ENCODE peak calls at places on chromosome 11, in five cellular contexts. A, I, G, Y and T are unnamed samples. For H3K4me1 and H3K27me3, the result is how much of the 10 kb centered on the place peaks cover.

GRCh38 chr11:11400635-11401232 is 47.7 kb upstream of the CSNK2A3 start:
- DNase-seq in Y (no peak), I (no peak), A (no peak), G (no peak), T (no peak)

GRCh38 chr11:47449541-47449940 is 605 bp upstream of the RAPSN start:
- DNase-seq in A (no peak), G (no peak), Y (no peak), I (no peak), T (no peak)

GRCh38 chr11:110297082-110297725 is 790 bp upstream of the RDX start:
- DNase-seq in I (no peak), A (no peak), G (no peak), Y (no peak), T (no peak)

GRCh38 chr11:78161937-78162336 is 22.5 kb upstream of the ALG8 start:
- DNase-seq in G (no peak), I (peak), Y (no peak), A (no peak), T (no peak)

GRCh38 chr11:114040706-114041211 is 18.8 kb upstream of the ZBTB16 start:
- DNase-seq in A (no peak), G (no peak), I (no peak), Y (no peak), T (no peak)

GRCh38 chr11:105610796-105611361 is 1.0 kb downstream of the GRIA4 start:
- DNase-seq in I (no peak), G (no peak), Y (no peak), A (no peak), T (no peak)

GRCh38 chr11:86476109-86476861 is 101.6 kb downstream of the CCDC81 start:
- DNase-seq in G (no peak), I (no peak), A (no peak), Y (no peak), T (no peak)

GRCh38 chr11:62124186-62125113 is 639 bp downstream of the INCENP start:
- DNase-seq in G (no peak), A (peak), Y (no peak), I (peak), T (no peak)

GRCh38 chr11:86678823-86679222 is 6.4 kb upstream of the ME3 start:
- DNase-seq in Y (no peak), I (no peak), A (peak), G (no peak), T (no peak)

GRCh38 chr11:34264266-34265110 is 93.3 kb downstream of the ABTB2 start:
- DNase-seq in Y (no peak), A (no peak), I (no peak), G (no peak), T (no peak)

GRCh38 chr11:6523253-6523652 is 26.2 kb downstream of the DNHD1 start:
- DNase-seq in Y (no peak), G (no peak), A (peak), I (no peak), T (no peak)

GRCh38 chr11:13781153-13781552 is 112.7 kb downstream of the FAR1 start:
- DNase-seq in Y (no peak), G (no peak), A (no peak), I (no peak), T (no peak)

GRCh38 chr11:65430406-65431217 is 8.0 kb downstream of the NEAT1 start:
- DNase-seq in I (no peak), Y (no peak), A (peak), G (peak), T (peak)

GRCh38 chr11:121688860-121689614 is 236.3 kb upstream of the SORL1-AS1 start:
- DNase-seq in G (no peak), A (peak), I (no peak), Y (no peak), T (no peak)

GRCh38 chr11:11038339-11039248 is 180.7 kb upstream of the ZBED5 start:
- DNase-seq in I (no peak), A (no peak), Y (no peak), G (no peak), T (no peak)

GRCh38 chr11:33869511-33870422 is 22.1 kb downstream of the LMO2 start:
- DNase-seq in A (peak), G (peak), I (peak), Y (no peak), T (no peak)

GRCh38 chr11:91820709-91821108 is 403.9 kb upstream of the FAT3 start:
- DNase-seq in A (no peak), I (no peak), G (no peak), Y (no peak), T (no peak)

GRCh38 chr11:69791266-69791665 is 16.1 kb upstream of the FGF4 start:
- DNase-seq in Y (no peak), G (no peak), I (peak), A (peak), T (no peak)

GRCh38 chr11:75105462-75105925 is 8.8 kb upstream of the OR2AT4 start:
- DNase-seq in G (no peak), A (peak), Y (no peak), I (no peak), T (no peak)

GRCh38 chr11:11424696-11425095 is 71.6 kb upstream of the CSNK2A3 start:
- DNase-seq in Y (no peak), G (no peak), I (no peak), A (no peak), T (no peak)

GRCh38 chr11:119694334-119694733 is 34.7 kb downstream of the NECTIN1 start:
- DNase-seq in I (no peak), Y (no peak), A (peak), G (no peak), T (no peak)
- H3K4me1 ChIP-seq in I (under half), Y (under half), A (under half), G (under half), T (half or more)

DNA sequence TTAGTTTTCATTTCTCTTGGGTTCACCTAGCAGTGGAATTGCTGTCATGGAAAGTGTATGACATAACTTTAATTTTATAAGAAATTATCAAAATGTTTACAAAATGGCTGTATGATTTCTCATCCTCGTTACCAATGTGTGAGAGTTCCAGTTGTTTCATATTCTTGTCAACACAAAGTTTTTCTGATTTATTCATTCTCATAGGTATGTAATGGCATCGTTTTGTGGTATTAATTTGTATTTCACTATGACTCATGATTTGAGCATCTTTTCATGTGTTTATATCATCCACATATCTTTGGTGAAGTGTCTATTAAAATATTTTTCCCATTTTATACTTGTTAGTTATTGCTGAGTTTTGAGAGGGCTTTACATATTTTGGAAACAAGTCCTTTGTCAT is 5.5 kb downstream of the FAM111B start:
- DNase-seq in G (no peak), Y (no peak), I (no peak), A (no peak), T (no peak)
- H3K27me3 ChIP-seq in G (under half), Y (under half), I (under half), A (under half), T (under half)

GRCh38 chr11:46273511-46274205 is 3.8 kb upstream of the CREB3L1 start:
- DNase-seq in G (no peak), A (no peak), Y (no peak), I (no peak), T (no peak)

GRCh38 chr11:46270707-46271106 is 6.8 kb upstream of the CREB3L1 start:
- DNase-seq in Y (no peak), I (no peak), A (no peak), G (no peak), T (no peak)

GRCh38 chr11:46271875-46272815 is 5.3 kb upstream of the CREB3L1 start:
- DNase-seq in G (no peak), Y (no peak), I (no peak), A (peak), T (no peak)

GRCh38 chr11:46271407-46271806 is 6.1 kb upstream of the CREB3L1 start:
- DNase-seq in I (no peak), Y (no peak), G (no peak), A (no peak), T (no peak)

GRCh38 chr11:46272816-46273427 is 4.5 kb upstream of the CREB3L1 start:
- DNase-seq in A (peak), I (peak), G (no peak), Y (no peak), T (no peak)
- H3K4me1 ChIP-seq in A (under half), I (under half), G (under half), Y (under half), T (under half)

GRCh38 chr11:2755071-2755470 is 55.3 kb upstream of the KCNQ1OT1 start:
- DNase-seq in I (no peak), G (no peak), Y (no peak), A (no peak), T (peak)
- H3K27me3 ChIP-seq in I (under half), G (under half), Y (under half), A (under half), T (under half)

GRCh38 chr11:120217941-120218694 is 7.3 kb downstream of the OAF start:
- DNase-seq in Y (no peak), A (no peak), I (peak), G (no peak), T (no peak)
- H3K4me1 ChIP-seq in Y (under half), A (under half), I (under half), G (under half), T (half or more)

GRCh38 chr11:125078516-125079140 is 15.5 kb downstream of the SLC37A2 start:
- DNase-seq in G (no peak), A (no peak), I (no peak), Y (no peak), T (no peak)

GRCh38 chr11:125081098-125081798 is 18.1 kb downstream of the SLC37A2 start:
- DNase-seq in I (no peak), G (no peak), A (no peak), Y (no peak), T (no peak)

GRCh38 chr11:125080531-125080911 is 17.4 kb downstream of the SLC37A2 start:
- DNase-seq in I (no peak), G (no peak), Y (no peak), A (no peak), T (no peak)

GRCh38 chr11:125079151-125079877 is 16.2 kb downstream of the SLC37A2 start:
- DNase-seq in A (peak), I (no peak), G (no peak), Y (no peak), T (no peak)

GRCh38 chr11:125079878-125080530 is 16.9 kb downstream of the SLC37A2 start:
- DNase-seq in G (no peak), A (no peak), Y (no peak), I (no peak), T (no peak)
- H3K27me3 ChIP-seq in G (under half), A (under half), Y (under half), I (under half), T (under half)

DNA sequence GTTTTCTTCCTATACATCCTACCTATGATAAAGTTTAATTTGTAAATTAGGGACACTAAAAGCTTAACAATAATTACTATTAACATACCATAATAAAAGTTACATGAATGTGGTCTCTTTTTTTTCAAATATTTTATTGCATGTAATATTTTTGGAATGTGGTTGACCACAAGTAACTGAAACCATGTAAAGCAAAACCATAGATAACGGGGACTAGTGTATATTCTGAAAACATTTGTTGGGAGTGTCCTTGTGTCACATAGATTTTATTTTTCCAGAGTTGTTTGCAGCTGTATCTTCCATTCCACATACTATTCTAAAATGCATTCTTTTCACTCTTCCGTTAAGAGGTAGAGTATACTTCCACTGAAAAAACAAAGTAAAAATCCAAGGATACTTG is 200.4 kb downstream of the KIF18A start:
- DNase-seq in Y (no peak), A (no peak), G (no peak), I (no peak), T (no peak)
- H3K4me1 ChIP-seq in Y (under half), A (under half), G (under half), I (under half), T (under half)

GRCh38 chr11:43989162-43989961 is 46.9 kb downstream of the C11orf96 start:
- DNase-seq in G (no peak), I (peak), Y (no peak), A (no peak), T (no peak)
- H3K27me3 ChIP-seq in G (under half), I (under half), Y (under half), A (under half), T (under half)

DNA sequence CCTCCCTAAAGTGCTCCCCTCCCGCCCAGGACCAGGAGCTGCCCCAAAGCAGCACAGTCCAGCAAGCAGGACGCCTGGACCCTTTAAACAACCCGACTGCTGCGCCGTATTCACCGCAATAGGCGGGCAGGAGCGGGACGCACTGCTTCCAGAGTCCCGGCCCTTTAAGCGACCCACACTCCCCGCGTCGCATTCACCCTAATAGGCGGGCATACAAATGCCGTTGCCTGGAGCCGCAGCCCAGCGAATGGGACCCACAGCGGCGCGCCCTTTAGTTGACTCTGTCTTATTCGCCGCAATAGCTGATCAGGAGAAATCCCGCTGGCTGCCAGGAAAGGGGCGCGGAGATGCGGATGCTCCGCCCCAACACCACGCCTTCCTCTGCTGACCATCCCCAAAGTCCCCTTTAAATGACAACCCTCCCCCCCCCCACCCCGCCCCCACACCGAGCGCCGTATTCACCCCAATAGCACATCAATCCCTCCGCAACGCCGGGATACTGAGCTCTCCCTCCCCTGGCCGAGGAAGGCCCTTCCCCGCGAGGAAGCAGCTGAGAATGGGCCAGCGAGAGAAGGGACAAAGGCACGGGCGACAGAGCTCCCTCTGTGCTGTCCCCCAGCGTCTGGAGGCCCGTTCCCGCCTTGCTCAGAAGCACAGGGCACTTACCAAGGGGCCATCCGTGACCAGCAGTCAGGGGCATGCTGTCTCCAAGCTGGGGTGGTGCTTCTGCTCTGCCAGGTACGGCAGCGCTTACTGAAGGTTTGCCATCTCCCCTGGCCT is 4.7 kb downstream of the OSBPL5 start:
- DNase-seq in I (peak), G (peak), Y (no peak), A (peak), T (peak)
- H3K4me1 ChIP-seq in I (under half), G (under half), Y (under half), A (under half), T (half or more)

GRCh38 chr11:134411887-134412507 is at the start of gene B3GAT1:
- DNase-seq in A (no peak), I (no peak), G (no peak), Y (no peak), T (no peak)

GRCh38 chr11:134409552-134410429 is 2.3 kb downstream of the B3GAT1 start:
- DNase-seq in I (no peak), A (no peak), G (no peak), Y (no peak), T (no peak)

GRCh38 chr11:134413334-134414035 is 1.4 kb upstream of the B3GAT1 start:
- DNase-seq in A (no peak), Y (no peak), I (no peak), G (no peak), T (no peak)

GRCh38 chr11:134412508-134413333 is 679 bp upstream of the B3GAT1 start:
- DNase-seq in G (no peak), A (no peak), Y (no peak), I (no peak), T (no peak)

DNA sequence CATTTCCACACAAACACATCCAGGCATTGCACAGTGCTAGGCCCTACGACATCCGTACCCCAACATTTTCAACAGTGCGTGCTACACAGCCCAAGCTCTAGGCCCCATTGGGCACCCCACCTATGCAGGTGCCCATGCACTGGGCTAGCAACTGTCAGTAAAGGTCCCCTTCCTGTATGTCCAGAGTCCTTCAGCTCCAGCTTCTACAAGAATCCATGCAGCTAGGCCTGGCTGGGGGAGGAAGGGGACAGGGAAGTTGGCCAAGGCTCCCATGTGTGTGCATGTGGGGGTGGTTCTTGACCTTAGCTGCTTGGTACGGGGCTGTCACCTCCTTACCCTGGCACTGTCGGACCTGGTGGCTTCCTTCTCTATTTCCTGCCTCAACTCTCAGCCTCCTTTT is 1.3 kb downstream of the B3GAT1 start:
- DNase-seq in I (no peak), A (no peak), G (no peak), Y (no peak), T (no peak)
- H3K27me3 ChIP-seq in I (under half), A (under half), G (under half), Y (under half), T (half or more)